ENCODE peak calls at places on chromosomes 16 and 17, in ten cellular contexts. One of them, this sample, is unnamed.

GRCh38 chr17:61732169-61732568 is 131.2 kb downstream of the BRIP1 start:
- DNase-seq in Peyer's patch: no peak
- DNase-seq in endothelial cell: no peak
- DNase-seq in AG09309: no peak
- DNase-seq in left ventricle myocardium inferior: no peak
- DNase-seq in activated CD8-positive, alpha-beta T cell treated with anti-CD3 and anti-CD28 coated beads for 36 hours: no peak
- DNase-seq in HFFc6: no peak
- DNase-seq in foreskin fibroblast: no peak
- DNase-seq in right lobe of liver: no peak
- DNase-seq in fibroblast of mammary gland: no peak
- DNase-seq in this sample: no peak

GRCh38 chr16:53865492-53865863 is 161.5 kb downstream of the FTO start:
- DNase-seq in HFFc6: peak; percentile 36
- DNase-seq in left ventricle myocardium inferior: no peak
- DNase-seq in right lobe of liver: no peak
- DNase-seq in foreskin fibroblast: peak; percentile 52
- DNase-seq in endothelial cell: no peak
- DNase-seq in Peyer's patch: no peak
- DNase-seq in activated CD8-positive, alpha-beta T cell treated with anti-CD3 and anti-CD28 coated beads for 36 hours: no peak
- DNase-seq in fibroblast of mammary gland: peak; percentile 69
- DNase-seq in AG09309: no peak
- DNase-seq in this sample: no peak

GRCh38 chr17:42010898-42011516 is 6.2 kb downstream of the DNAJC7 start:
- DNase-seq in foreskin fibroblast: peak; percentile 45
- DNase-seq in right lobe of liver: no peak
- DNase-seq in activated CD8-positive, alpha-beta T cell treated with anti-CD3 and anti-CD28 coated beads for 36 hours: peak; percentile 42
- DNase-seq in AG09309: no peak
- DNase-seq in HFFc6: peak; percentile 41
- DNase-seq in fibroblast of mammary gland: peak; percentile 69
- DNase-seq in left ventricle myocardium inferior: no peak
- DNase-seq in endothelial cell: no peak
- DNase-seq in Peyer's patch: no peak
- DNase-seq in this sample: no peak

GRCh38 chr17:64773836-64774761 is 112.0 kb upstream of the SMURF2 start:
- DNase-seq in endothelial cell: peak; percentile 43
- DNase-seq in HFFc6: peak; percentile 78
- DNase-seq in activated CD8-positive, alpha-beta T cell treated with anti-CD3 and anti-CD28 coated beads for 36 hours: no peak
- DNase-seq in left ventricle myocardium inferior: no peak
- DNase-seq in Peyer's patch: peak; percentile 79
- DNase-seq in foreskin fibroblast: peak; percentile 76
- DNase-seq in AG09309: peak; percentile 20
- DNase-seq in fibroblast of mammary gland: peak; percentile 48
- DNase-seq in right lobe of liver: no peak
- DNase-seq in this sample: peak; percentile 85

GRCh38 chr16:88923926-88924833 is 52.8 kb downstream of the CBFA2T3 start:
- DNase-seq in foreskin fibroblast: peak; percentile 35
- DNase-seq in fibroblast of mammary gland: no peak
- DNase-seq in Peyer's patch: no peak
- DNase-seq in right lobe of liver: no peak
- DNase-seq in HFFc6: no peak
- DNase-seq in left ventricle myocardium inferior: no peak
- DNase-seq in AG09309: no peak
- DNase-seq in activated CD8-positive, alpha-beta T cell treated with anti-CD3 and anti-CD28 coated beads for 36 hours: no peak
- DNase-seq in endothelial cell: no peak
- DNase-seq in this sample: no peak

GRCh38 chr17:40496170-40496569 is 5.3 kb downstream of the TNS4 start:
- DNase-seq in left ventricle myocardium inferior: no peak
- DNase-seq in right lobe of liver: no peak
- DNase-seq in AG09309: no peak
- DNase-seq in Peyer's patch: no peak
- DNase-seq in endothelial cell: no peak
- DNase-seq in activated CD8-positive, alpha-beta T cell treated with anti-CD3 and anti-CD28 coated beads for 36 hours: no peak
- DNase-seq in fibroblast of mammary gland: no peak
- DNase-seq in foreskin fibroblast: no peak
- DNase-seq in HFFc6: no peak
- DNase-seq in this sample: no peak

GRCh38 chr17:27649929-27650328 is 18.9 kb downstream of the LGALS9 start:
- DNase-seq in right lobe of liver: no peak
- DNase-seq in foreskin fibroblast: no peak
- DNase-seq in HFFc6: no peak
- DNase-seq in Peyer's patch: no peak
- DNase-seq in fibroblast of mammary gland: no peak
- DNase-seq in activated CD8-positive, alpha-beta T cell treated with anti-CD3 and anti-CD28 coated beads for 36 hours: no peak
- DNase-seq in AG09309: no peak
- DNase-seq in endothelial cell: no peak
- DNase-seq in left ventricle myocardium inferior: peak; percentile 46
- DNase-seq in this sample: no peak

GRCh38 chr16:88880226-88881051 is 14.0 kb upstream of the PABPN1L start:
- DNase-seq in AG09309: no peak
- DNase-seq in HFFc6: no peak
- DNase-seq in foreskin fibroblast: no peak
- DNase-seq in right lobe of liver: peak; percentile 91
- DNase-seq in left ventricle myocardium inferior: no peak
- DNase-seq in endothelial cell: no peak
- DNase-seq in Peyer's patch: no peak
- DNase-seq in activated CD8-positive, alpha-beta T cell treated with anti-CD3 and anti-CD28 coated beads for 36 hours: no peak
- DNase-seq in fibroblast of mammary gland: no peak
- DNase-seq in this sample: no peak

GRCh38 chr16:68499011-68499410 is 40.1 kb upstream of the ZFP90 start:
- DNase-seq in activated CD8-positive, alpha-beta T cell treated with anti-CD3 and anti-CD28 coated beads for 36 hours: no peak
- DNase-seq in foreskin fibroblast: no peak
- DNase-seq in left ventricle myocardium inferior: no peak
- DNase-seq in HFFc6: no peak
- DNase-seq in fibroblast of mammary gland: no peak
- DNase-seq in AG09309: no peak
- DNase-seq in endothelial cell: no peak
- DNase-seq in Peyer's patch: no peak
- DNase-seq in right lobe of liver: no peak
- DNase-seq in this sample: no peak

GRCh38 chr16:57130950-57131321 is 38.6 kb downstream of the CPNE2 start:
- DNase-seq in left ventricle myocardium inferior: no peak
- DNase-seq in AG09309: no peak
- DNase-seq in endothelial cell: no peak
- DNase-seq in activated CD8-positive, alpha-beta T cell treated with anti-CD3 and anti-CD28 coated beads for 36 hours: no peak
- DNase-seq in right lobe of liver: no peak
- DNase-seq in Peyer's patch: no peak
- DNase-seq in fibroblast of mammary gland: no peak
- DNase-seq in foreskin fibroblast: no peak
- DNase-seq in HFFc6: no peak
- DNase-seq in this sample: no peak

GRCh38 chr17:1470071-1470773 is 14.2 kb upstream of the CRK start:
- DNase-seq in fibroblast of mammary gland: no peak
- DNase-seq in Peyer's patch: no peak
- DNase-seq in AG09309: no peak
- DNase-seq in foreskin fibroblast: no peak
- DNase-seq in right lobe of liver: no peak
- DNase-seq in left ventricle myocardium inferior: no peak
- DNase-seq in activated CD8-positive, alpha-beta T cell treated with anti-CD3 and anti-CD28 coated beads for 36 hours: no peak
- DNase-seq in endothelial cell: no peak
- DNase-seq in HFFc6: no peak
- DNase-seq in this sample: no peak

GRCh38 chr16:2150418-2151187 is 2.2 kb downstream of the RAB26 start:
- DNase-seq in HFFc6: no peak
- DNase-seq in activated CD8-positive, alpha-beta T cell treated with anti-CD3 and anti-CD28 coated beads for 36 hours: peak; percentile 21
- DNase-seq in left ventricle myocardium inferior: no peak
- DNase-seq in fibroblast of mammary gland: peak; percentile 73
- DNase-seq in foreskin fibroblast: peak; percentile 71
- DNase-seq in endothelial cell: no peak
- DNase-seq in AG09309: no peak
- DNase-seq in right lobe of liver: peak; percentile 79
- DNase-seq in Peyer's patch: no peak
- DNase-seq in this sample: peak; percentile 40

GRCh38 chr16:82023206-82023605 is 11.8 kb upstream of the HSD17B2 start:
- DNase-seq in HFFc6: no peak
- DNase-seq in foreskin fibroblast: no peak
- DNase-seq in right lobe of liver: no peak
- DNase-seq in activated CD8-positive, alpha-beta T cell treated with anti-CD3 and anti-CD28 coated beads for 36 hours: no peak
- DNase-seq in Peyer's patch: no peak
- DNase-seq in AG09309: no peak
- DNase-seq in fibroblast of mammary gland: no peak
- DNase-seq in left ventricle myocardium inferior: no peak
- DNase-seq in endothelial cell: no peak
- DNase-seq in this sample: no peak

GRCh38 chr17:56297142-56297541 is 143.9 kb downstream of the ANKFN1 start:
- DNase-seq in activated CD8-positive, alpha-beta T cell treated with anti-CD3 and anti-CD28 coated beads for 36 hours: peak; percentile 68
- DNase-seq in endothelial cell: no peak
- DNase-seq in fibroblast of mammary gland: peak; percentile 31
- DNase-seq in left ventricle myocardium inferior: no peak
- DNase-seq in foreskin fibroblast: peak; percentile 78
- DNase-seq in HFFc6: peak; percentile 57
- DNase-seq in Peyer's patch: no peak
- DNase-seq in AG09309: no peak
- DNase-seq in right lobe of liver: no peak
- DNase-seq in this sample: no peak

GRCh38 chr17:65099941-65100315 is 37.2 kb upstream of the RGS9 start:
- DNase-seq in AG09309: no peak
- DNase-seq in left ventricle myocardium inferior: peak; percentile 48
- DNase-seq in activated CD8-positive, alpha-beta T cell treated with anti-CD3 and anti-CD28 coated beads for 36 hours: peak; percentile 96
- DNase-seq in right lobe of liver: no peak
- DNase-seq in HFFc6: peak; percentile 39
- DNase-seq in foreskin fibroblast: peak; percentile 62
- DNase-seq in endothelial cell: no peak
- DNase-seq in Peyer's patch: peak; percentile 72
- DNase-seq in fibroblast of mammary gland: peak; percentile 93
- DNase-seq in this sample: peak; percentile 11

GRCh38 chr16:65319621-65320231 is 197.9 kb upstream of the CDH11 start:
- DNase-seq in Peyer's patch: no peak
- DNase-seq in fibroblast of mammary gland: no peak
- DNase-seq in right lobe of liver: no peak
- DNase-seq in activated CD8-positive, alpha-beta T cell treated with anti-CD3 and anti-CD28 coated beads for 36 hours: no peak
- DNase-seq in HFFc6: no peak
- DNase-seq in foreskin fibroblast: no peak
- DNase-seq in endothelial cell: no peak
- DNase-seq in AG09309: no peak
- DNase-seq in left ventricle myocardium inferior: no peak
- DNase-seq in this sample: no peak

GRCh38 chr16:87956771-87957279 is 5.6 kb downstream of the BANP start:
- DNase-seq in right lobe of liver: no peak
- DNase-seq in HFFc6: peak; percentile 30
- DNase-seq in AG09309: no peak
- DNase-seq in endothelial cell: no peak
- DNase-seq in activated CD8-positive, alpha-beta T cell treated with anti-CD3 and anti-CD28 coated beads for 36 hours: peak; percentile 80
- DNase-seq in Peyer's patch: no peak
- DNase-seq in fibroblast of mammary gland: peak; percentile 87
- DNase-seq in foreskin fibroblast: peak; percentile 78
- DNase-seq in left ventricle myocardium inferior: no peak
- DNase-seq in this sample: no peak

DNA sequence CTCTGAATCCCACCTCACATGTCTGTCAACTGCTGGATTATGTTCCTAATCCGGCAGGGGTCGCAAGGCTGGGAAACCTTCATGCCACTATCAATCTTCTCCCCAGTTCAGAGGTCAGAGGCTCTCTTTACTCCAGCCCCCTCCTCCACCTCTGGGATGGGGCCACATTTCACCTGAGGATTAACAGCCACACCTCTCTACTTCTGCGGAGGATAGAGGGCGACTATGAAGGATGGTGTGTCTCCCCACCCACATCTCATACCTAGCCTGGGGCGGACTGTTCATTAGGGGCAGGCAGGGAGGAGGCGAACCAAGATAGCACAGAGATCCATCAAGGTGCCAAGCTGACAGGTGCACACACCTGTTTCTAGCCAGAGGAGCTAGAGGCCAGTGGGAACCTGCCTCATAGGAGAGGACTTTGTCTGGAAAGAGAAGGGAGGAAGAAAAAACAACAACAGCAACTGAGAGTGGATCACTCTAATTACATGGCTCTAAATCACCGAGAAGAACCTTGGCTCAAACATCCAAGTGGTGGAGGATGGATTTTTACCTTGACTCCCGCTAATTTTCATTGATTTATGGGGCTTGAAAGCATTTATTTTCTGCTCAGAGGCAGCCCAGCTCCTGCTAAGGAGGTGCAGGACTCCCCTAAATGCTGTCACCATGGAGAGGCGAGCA is 41.9 kb upstream of the SKAP1 start:
- DNase-seq in activated CD8-positive, alpha-beta T cell treated with anti-CD3 and anti-CD28 coated beads for 36 hours: no peak
- DNase-seq in AG09309: no peak
- DNase-seq in fibroblast of mammary gland: no peak
- DNase-seq in HFFc6: no peak
- DNase-seq in left ventricle myocardium inferior: no peak
- DNase-seq in right lobe of liver: no peak
- DNase-seq in Peyer's patch: no peak
- DNase-seq in endothelial cell: no peak
- DNase-seq in foreskin fibroblast: no peak
- DNase-seq in this sample: no peak
- TF ChIP-seq CTCF in activated CD8-positive, alpha-beta T cell treated with anti-CD3 and anti-CD28 coated beads for 36 hours: no peak
- TF ChIP-seq CTCF in AG09309: no peak
- TF ChIP-seq CTCF in fibroblast of mammary gland: no peak
- TF ChIP-seq CTCF in HFFc6: no peak
- TF ChIP-seq CTCF in left ventricle myocardium inferior: no peak
- TF ChIP-seq CTCF in right lobe of liver: no peak
- TF ChIP-seq CTCF in Peyer's patch: no peak
- TF ChIP-seq CTCF in endothelial cell: no peak
- TF ChIP-seq CTCF in foreskin fibroblast: no peak
- TF ChIP-seq CTCF in this sample: no peak

GRCh38 chr17:3447625-3448024 is 14.0 kb upstream of the OR1E2 start:
- DNase-seq in foreskin fibroblast: no peak
- DNase-seq in Peyer's patch: no peak
- DNase-seq in AG09309: no peak
- DNase-seq in left ventricle myocardium inferior: no peak
- DNase-seq in endothelial cell: peak; percentile 12
- DNase-seq in right lobe of liver: no peak
- DNase-seq in HFFc6: no peak
- DNase-seq in fibroblast of mammary gland: peak; percentile 30
- DNase-seq in activated CD8-positive, alpha-beta T cell treated with anti-CD3 and anti-CD28 coated beads for 36 hours: peak; percentile 8
- DNase-seq in this sample: no peak
- TF ChIP-seq CTCF in foreskin fibroblast: no peak
- TF ChIP-seq CTCF in Peyer's patch: peak; percentile 11
- TF ChIP-seq CTCF in AG09309: no peak
- TF ChIP-seq CTCF in left ventricle myocardium inferior: no peak
- TF ChIP-seq CTCF in endothelial cell: no peak
- TF ChIP-seq CTCF in right lobe of liver: no peak
- TF ChIP-seq CTCF in HFFc6: no peak
- TF ChIP-seq CTCF in fibroblast of mammary gland: no peak
- TF ChIP-seq CTCF in activated CD8-positive, alpha-beta T cell treated with anti-CD3 and anti-CD28 coated beads for 36 hours: no peak
- TF ChIP-seq CTCF in this sample: no peak

DNA sequence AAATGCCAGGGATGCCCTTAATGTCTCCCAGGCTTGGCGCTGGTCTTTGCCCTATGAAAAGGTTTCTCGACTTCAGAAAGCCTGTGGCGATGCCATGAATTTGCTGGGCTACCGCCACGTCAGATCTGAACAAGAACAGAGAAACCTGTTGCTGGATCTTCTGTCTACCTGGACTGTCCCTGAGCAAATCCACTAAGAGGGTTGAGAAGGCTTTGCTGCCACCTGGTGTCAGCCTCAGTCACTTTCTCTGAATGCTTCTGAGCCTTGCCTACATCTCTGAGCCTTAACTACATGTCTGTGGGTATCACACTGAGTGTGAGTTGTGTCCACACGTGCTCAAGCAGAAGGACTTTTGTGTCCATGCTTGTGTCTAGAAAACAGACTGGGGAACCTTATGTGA is 11.4 kb downstream of the CHST4 start:
- DNase-seq in right lobe of liver: peak; percentile 69
- DNase-seq in activated CD8-positive, alpha-beta T cell treated with anti-CD3 and anti-CD28 coated beads for 36 hours: peak; percentile 69
- DNase-seq in Peyer's patch: peak; percentile 78
- DNase-seq in foreskin fibroblast: peak; percentile 61
- DNase-seq in HFFc6: peak; percentile 32
- DNase-seq in AG09309: peak; percentile 4
- DNase-seq in endothelial cell: peak; percentile 61
- DNase-seq in fibroblast of mammary gland: peak; percentile 47
- DNase-seq in left ventricle myocardium inferior: no peak
- DNase-seq in this sample: peak; percentile 78
- TF ChIP-seq CTCF in right lobe of liver: peak; percentile 78
- TF ChIP-seq CTCF in activated CD8-positive, alpha-beta T cell treated with anti-CD3 and anti-CD28 coated beads for 36 hours: peak; percentile 49
- TF ChIP-seq CTCF in Peyer's patch: peak; percentile 50
- TF ChIP-seq CTCF in foreskin fibroblast: peak; percentile 68
- TF ChIP-seq CTCF in HFFc6: peak; percentile 80
- TF ChIP-seq CTCF in AG09309: peak; percentile 73
- TF ChIP-seq CTCF in endothelial cell: peak; percentile 63
- TF ChIP-seq CTCF in fibroblast of mammary gland: peak; percentile 74
- TF ChIP-seq CTCF in left ventricle myocardium inferior: peak; percentile 57
- TF ChIP-seq CTCF in this sample: peak; percentile 72

GRCh38 chr16:89999831-90000574 is 19.3 kb downstream of the DBNDD1 start:
- DNase-seq in HFFc6: no peak
- DNase-seq in AG09309: no peak
- DNase-seq in foreskin fibroblast: no peak
- DNase-seq in fibroblast of mammary gland: no peak
- DNase-seq in Peyer's patch: peak; percentile 64
- DNase-seq in right lobe of liver: no peak
- DNase-seq in activated CD8-positive, alpha-beta T cell treated with anti-CD3 and anti-CD28 coated beads for 36 hours: no peak
- DNase-seq in left ventricle myocardium inferior: no peak
- DNase-seq in endothelial cell: no peak
- DNase-seq in this sample: no peak
- TF ChIP-seq CTCF in HFFc6: peak; percentile 32
- TF ChIP-seq CTCF in AG09309: no peak
- TF ChIP-seq CTCF in foreskin fibroblast: no peak
- TF ChIP-seq CTCF in fibroblast of mammary gland: no peak
- TF ChIP-seq CTCF in Peyer's patch: no peak
- TF ChIP-seq CTCF in right lobe of liver: no peak
- TF ChIP-seq CTCF in activated CD8-positive, alpha-beta T cell treated with anti-CD3 and anti-CD28 coated beads for 36 hours: no peak
- TF ChIP-seq CTCF in left ventricle myocardium inferior: no peak
- TF ChIP-seq CTCF in endothelial cell: no peak
- TF ChIP-seq CTCF in this sample: no peak